ENCODE peak calls at places on chromosomes 6 and 20, in eight cellular contexts. One of them, this sample, is unnamed.

GRCh38 chr20:37119356-37120036 is 23.7 kb upstream of the RBL1 start:
- DNase-seq in activated T-helper 1 cell treated with anti-CD3 and anti-CD28 coated beads, Interleukin-2, amount 50 U/mL, for 16 hours: no peak
- DNase-seq in stimulated activated CD8-positive, alpha-beta memory T cell treated with anti-CD3 and anti-CD28 coated beads, Interleukin-7, amount 100 ng/mL, for 1 hour: no peak
- DNase-seq in Karpas-422: no peak
- DNase-seq in iPS-NIHi11: no peak
- DNase-seq in hypothalamus: no peak
- DNase-seq in activated T-cell treated with anti-CD3 and anti-CD28 coated beads for 1 hour: no peak
- DNase-seq in HFF-Myc: no peak
- DNase-seq in this sample: no peak

GRCh38 chr6:87674286-87674685 is 27.7 kb downstream of the AKIRIN2 start:
- DNase-seq in activated T-helper 1 cell treated with anti-CD3 and anti-CD28 coated beads, Interleukin-2, amount 50 U/mL, for 16 hours: no peak
- DNase-seq in stimulated activated CD8-positive, alpha-beta memory T cell treated with anti-CD3 and anti-CD28 coated beads, Interleukin-7, amount 100 ng/mL, for 1 hour: no peak
- DNase-seq in Karpas-422: no peak
- DNase-seq in iPS-NIHi11: no peak
- DNase-seq in hypothalamus: no peak
- DNase-seq in activated T-cell treated with anti-CD3 and anti-CD28 coated beads for 1 hour: no peak
- DNase-seq in HFF-Myc: no peak
- DNase-seq in this sample: no peak

GRCh38 chr6:134510920-134511319 is 193.0 kb upstream of the SGK1 start:
- DNase-seq in activated T-helper 1 cell treated with anti-CD3 and anti-CD28 coated beads, Interleukin-2, amount 50 U/mL, for 16 hours: no peak
- DNase-seq in stimulated activated CD8-positive, alpha-beta memory T cell treated with anti-CD3 and anti-CD28 coated beads, Interleukin-7, amount 100 ng/mL, for 1 hour: no peak
- DNase-seq in Karpas-422: no peak
- DNase-seq in iPS-NIHi11: no peak
- DNase-seq in hypothalamus: no peak
- DNase-seq in activated T-cell treated with anti-CD3 and anti-CD28 coated beads for 1 hour: no peak
- DNase-seq in HFF-Myc: no peak
- DNase-seq in this sample: no peak

GRCh38 chr6:34391023-34391485 is 1.4 kb downstream of the NUDT3 start:
- DNase-seq in activated T-helper 1 cell treated with anti-CD3 and anti-CD28 coated beads, Interleukin-2, amount 50 U/mL, for 16 hours: no peak
- DNase-seq in stimulated activated CD8-positive, alpha-beta memory T cell treated with anti-CD3 and anti-CD28 coated beads, Interleukin-7, amount 100 ng/mL, for 1 hour: no peak
- DNase-seq in Karpas-422: peak
- DNase-seq in iPS-NIHi11: no peak
- DNase-seq in hypothalamus: no peak
- DNase-seq in activated T-cell treated with anti-CD3 and anti-CD28 coated beads for 1 hour: no peak
- DNase-seq in HFF-Myc: no peak
- DNase-seq in this sample: peak

GRCh38 chr6:3575701-3576100 is 118.9 kb upstream of the SLC22A23 start:
- DNase-seq in activated T-helper 1 cell treated with anti-CD3 and anti-CD28 coated beads, Interleukin-2, amount 50 U/mL, for 16 hours: no peak
- DNase-seq in stimulated activated CD8-positive, alpha-beta memory T cell treated with anti-CD3 and anti-CD28 coated beads, Interleukin-7, amount 100 ng/mL, for 1 hour: no peak
- DNase-seq in Karpas-422: no peak
- DNase-seq in iPS-NIHi11: no peak
- DNase-seq in hypothalamus: no peak
- DNase-seq in activated T-cell treated with anti-CD3 and anti-CD28 coated beads for 1 hour: no peak
- DNase-seq in HFF-Myc: no peak
- DNase-seq in this sample: no peak

GRCh38 chr20:13017235-13017634 is 8.5 kb downstream of the SPTLC3 start:
- DNase-seq in activated T-helper 1 cell treated with anti-CD3 and anti-CD28 coated beads, Interleukin-2, amount 50 U/mL, for 16 hours: no peak
- DNase-seq in stimulated activated CD8-positive, alpha-beta memory T cell treated with anti-CD3 and anti-CD28 coated beads, Interleukin-7, amount 100 ng/mL, for 1 hour: no peak
- DNase-seq in Karpas-422: no peak
- DNase-seq in iPS-NIHi11: no peak
- DNase-seq in hypothalamus: no peak
- DNase-seq in activated T-cell treated with anti-CD3 and anti-CD28 coated beads for 1 hour: no peak
- DNase-seq in HFF-Myc: no peak
- DNase-seq in this sample: no peak

GRCh38 chr20:14337400-14338171 is at the start of gene FLRT3:
- DNase-seq in activated T-helper 1 cell treated with anti-CD3 and anti-CD28 coated beads, Interleukin-2, amount 50 U/mL, for 16 hours: no peak
- DNase-seq in stimulated activated CD8-positive, alpha-beta memory T cell treated with anti-CD3 and anti-CD28 coated beads, Interleukin-7, amount 100 ng/mL, for 1 hour: no peak
- DNase-seq in Karpas-422: peak
- DNase-seq in iPS-NIHi11: peak
- DNase-seq in hypothalamus: peak
- DNase-seq in activated T-cell treated with anti-CD3 and anti-CD28 coated beads for 1 hour: no peak
- DNase-seq in HFF-Myc: peak
- DNase-seq in this sample: peak

GRCh38 chr6:85418059-85418458 is 31.8 kb upstream of the NT5E start:
- DNase-seq in activated T-helper 1 cell treated with anti-CD3 and anti-CD28 coated beads, Interleukin-2, amount 50 U/mL, for 16 hours: no peak
- DNase-seq in stimulated activated CD8-positive, alpha-beta memory T cell treated with anti-CD3 and anti-CD28 coated beads, Interleukin-7, amount 100 ng/mL, for 1 hour: no peak
- DNase-seq in Karpas-422: no peak
- DNase-seq in iPS-NIHi11: no peak
- DNase-seq in hypothalamus: no peak
- DNase-seq in activated T-cell treated with anti-CD3 and anti-CD28 coated beads for 1 hour: no peak
- DNase-seq in HFF-Myc: no peak
- DNase-seq in this sample: no peak

GRCh38 chr6:79188885-79189505 is 45.5 kb downstream of the HMGN3 start:
- DNase-seq in activated T-helper 1 cell treated with anti-CD3 and anti-CD28 coated beads, Interleukin-2, amount 50 U/mL, for 16 hours: no peak
- DNase-seq in stimulated activated CD8-positive, alpha-beta memory T cell treated with anti-CD3 and anti-CD28 coated beads, Interleukin-7, amount 100 ng/mL, for 1 hour: no peak
- DNase-seq in Karpas-422: no peak
- DNase-seq in iPS-NIHi11: no peak
- DNase-seq in hypothalamus: no peak
- DNase-seq in activated T-cell treated with anti-CD3 and anti-CD28 coated beads for 1 hour: no peak
- DNase-seq in HFF-Myc: no peak
- DNase-seq in this sample: no peak

GRCh38 chr20:32067234-32067821 is 15.3 kb downstream of the HCK start:
- DNase-seq in activated T-helper 1 cell treated with anti-CD3 and anti-CD28 coated beads, Interleukin-2, amount 50 U/mL, for 16 hours: no peak
- DNase-seq in stimulated activated CD8-positive, alpha-beta memory T cell treated with anti-CD3 and anti-CD28 coated beads, Interleukin-7, amount 100 ng/mL, for 1 hour: no peak
- DNase-seq in Karpas-422: no peak
- DNase-seq in iPS-NIHi11: no peak
- DNase-seq in hypothalamus: no peak
- DNase-seq in activated T-cell treated with anti-CD3 and anti-CD28 coated beads for 1 hour: no peak
- DNase-seq in HFF-Myc: peak
- DNase-seq in this sample: no peak

GRCh38 chr20:45685896-45686295 is 15.9 kb upstream of the WFDC11 start:
- DNase-seq in activated T-helper 1 cell treated with anti-CD3 and anti-CD28 coated beads, Interleukin-2, amount 50 U/mL, for 16 hours: no peak
- DNase-seq in stimulated activated CD8-positive, alpha-beta memory T cell treated with anti-CD3 and anti-CD28 coated beads, Interleukin-7, amount 100 ng/mL, for 1 hour: no peak
- DNase-seq in Karpas-422: no peak
- DNase-seq in iPS-NIHi11: peak
- DNase-seq in hypothalamus: no peak
- DNase-seq in activated T-cell treated with anti-CD3 and anti-CD28 coated beads for 1 hour: no peak
- DNase-seq in HFF-Myc: peak
- DNase-seq in this sample: peak

GRCh38 chr20:19918965-19919329 is 98.2 kb upstream of the NAA20 start:
- DNase-seq in activated T-helper 1 cell treated with anti-CD3 and anti-CD28 coated beads, Interleukin-2, amount 50 U/mL, for 16 hours: no peak
- DNase-seq in stimulated activated CD8-positive, alpha-beta memory T cell treated with anti-CD3 and anti-CD28 coated beads, Interleukin-7, amount 100 ng/mL, for 1 hour: no peak
- DNase-seq in Karpas-422: no peak
- DNase-seq in iPS-NIHi11: no peak
- DNase-seq in hypothalamus: no peak
- DNase-seq in activated T-cell treated with anti-CD3 and anti-CD28 coated beads for 1 hour: no peak
- DNase-seq in HFF-Myc: peak
- DNase-seq in this sample: no peak

GRCh38 chr6:135162678-135163439 is 18.2 kb upstream of the MYB start:
- DNase-seq in activated T-helper 1 cell treated with anti-CD3 and anti-CD28 coated beads, Interleukin-2, amount 50 U/mL, for 16 hours: no peak
- DNase-seq in stimulated activated CD8-positive, alpha-beta memory T cell treated with anti-CD3 and anti-CD28 coated beads, Interleukin-7, amount 100 ng/mL, for 1 hour: no peak
- DNase-seq in Karpas-422: peak
- DNase-seq in iPS-NIHi11: peak
- DNase-seq in hypothalamus: no peak
- DNase-seq in activated T-cell treated with anti-CD3 and anti-CD28 coated beads for 1 hour: peak
- DNase-seq in HFF-Myc: no peak
- DNase-seq in this sample: peak

GRCh38 chr20:44689809-44690208 is 25.4 kb upstream of the CCN5 start:
- DNase-seq in activated T-helper 1 cell treated with anti-CD3 and anti-CD28 coated beads, Interleukin-2, amount 50 U/mL, for 16 hours: no peak
- DNase-seq in stimulated activated CD8-positive, alpha-beta memory T cell treated with anti-CD3 and anti-CD28 coated beads, Interleukin-7, amount 100 ng/mL, for 1 hour: no peak
- DNase-seq in Karpas-422: no peak
- DNase-seq in iPS-NIHi11: no peak
- DNase-seq in hypothalamus: no peak
- DNase-seq in activated T-cell treated with anti-CD3 and anti-CD28 coated beads for 1 hour: no peak
- DNase-seq in HFF-Myc: no peak
- DNase-seq in this sample: no peak

This sample was measured in T47D.